ENCODE peak calls at places on chromosomes 2 and 18, in six cellular contexts. V is anterior cingulate cortex, M is LoVo, Y is HT1080, O is germinal center, P is A172. Q is an unnamed sample.

GRCh38 chr2:232831496-232831895 is 38.6 kb upstream of the SNORC start:
- DNase-seq in Y (no peak), P (no peak), M (no peak), O (no peak), V (no peak), Q (no peak)

GRCh38 chr2:167406558-167406957 is 518.3 kb downstream of the XIRP2 start:
- DNase-seq in M (no peak), Y (peak), V (no peak), O (no peak), P (peak), Q (no peak)

GRCh38 chr2:213185147-213185822 is 33.9 kb upstream of the IKZF2 start:
- DNase-seq in O (peak), M (no peak), P (no peak), Y (no peak), V (no peak), Q (no peak)

GRCh38 chr2:241811209-241811951 is 2.4 kb downstream of the NEU4 start:
- DNase-seq in V (peak), P (no peak), M (no peak), Y (no peak), O (no peak), Q (no peak)

GRCh38 chr2:195563857-195564512 is 93.0 kb upstream of the SLC39A10 start:
- DNase-seq in O (no peak), M (no peak), Y (no peak), V (no peak), P (no peak), Q (no peak)

GRCh38 chr2:240509667-240510512 is 47.9 kb downstream of the ANKMY1 start:
- DNase-seq in Y (no peak), V (no peak), O (no peak), M (no peak), P (no peak), Q (peak)

GRCh38 chr2:95728878-95729511 is 137.2 kb downstream of the TRIM43 start:
- DNase-seq in Y (peak), V (peak), P (peak), M (peak), O (peak), Q (peak)

GRCh38 chr2:173854840-173855239 is 110.3 kb downstream of the SP3 start:
- DNase-seq in P (peak), Y (peak), V (no peak), M (peak), O (no peak), Q (no peak)

GRCh38 chr18:6561893-6562292 is 147.2 kb upstream of the L3MBTL4 start:
- DNase-seq in M (no peak), V (no peak), Y (no peak), O (no peak), P (no peak), Q (no peak)

GRCh38 chr2:223532161-223532560 is 70.0 kb downstream of the SCG2 start:
- DNase-seq in V (no peak), M (no peak), P (no peak), Y (no peak), O (no peak), Q (no peak)